ENCODE peak calls at places on chromosomes 5 and 9, in seven cellular contexts. B is pancreas; H is adipocyte; R is CD4-positive, CD25-positive, alpha-beta regulatory T cell; U is BE2C; W is CD8-positive, alpha-beta T cell; O is A549. P is an unnamed sample.

GRCh38 chr9:133834080-133834976 is 96.2 kb upstream of the SARDH start:
- DNase-seq in B (peak; percentile 22), H (no peak), R (no peak), U (no peak), W (no peak), O (no peak), P (no peak)

GRCh38 chr5:53219174-53219573 is 109.6 kb upstream of the MOCS2 start:
- DNase-seq in B (no peak), H (no peak), R (no peak), U (no peak), W (no peak), O (no peak), P (no peak)

GRCh38 chr5:135880278-135880677 is 15.4 kb downstream of the IL9 start:
- DNase-seq in B (no peak), H (no peak), R (no peak), U (no peak), W (no peak), O (peak; percentile 55), P (peak; percentile 40)

GRCh38 chr9:76610009-76610352 is 151.0 kb downstream of the GCNT1 start:
- DNase-seq in B (peak; percentile 49), H (peak; percentile 85), R (no peak), U (peak; percentile 40), W (no peak), O (no peak), P (peak; percentile 47)

GRCh38 chr5:100406640-100407039 is 128.5 kb upstream of the FAM174A start:
- DNase-seq in B (no peak), H (no peak), R (no peak), U (no peak), W (no peak), O (no peak), P (peak; percentile 4)

GRCh38 chr9:135879619-135880018 is 27.7 kb downstream of the CAMSAP1 start:
- DNase-seq in B (no peak), H (no peak), R (no peak), U (no peak), W (no peak), O (no peak), P (no peak)

GRCh38 chr5:135209495-135209837 is 175.4 kb upstream of the PITX1 start:
- DNase-seq in B (no peak), H (no peak), R (no peak), U (no peak), W (no peak), O (no peak), P (no peak)

GRCh38 chr9:121299467-121300282 is 31.7 kb downstream of the GSN start:
- DNase-seq in B (peak; percentile 48), H (no peak), R (peak; percentile 7), U (no peak), W (no peak), O (no peak), P (no peak)

GRCh38 chr5:136374003-136374402 is 8.7 kb upstream of the TRPC7 start:
- DNase-seq in B (no peak), H (peak; percentile 27), R (no peak), U (no peak), W (no peak), O (peak; percentile 30), P (peak; percentile 47)

GRCh38 chr5:127957183-127957582 is 126.4 kb upstream of the SLC12A2 start:
- DNase-seq in B (no peak), H (peak; percentile 28), R (no peak), U (peak; percentile 27), W (no peak), O (peak; percentile 80), P (peak; percentile 91)

GRCh38 chr9:38287420-38287985 is 105.0 kb upstream of the ALDH1B1 start:
- DNase-seq in B (no peak), H (no peak), R (no peak), U (no peak), W (no peak), O (no peak), P (no peak)

GRCh38 chr5:26388946-26389345 is 649.4 kb downstream of the CDH9 start:
- DNase-seq in B (no peak), H (no peak), R (no peak), U (no peak), W (no peak), O (no peak), P (peak; percentile 20)

GRCh38 chr5:105101597-105101996 is 1539.0 kb upstream of the NUDT12 start:
- DNase-seq in B (no peak), H (peak; percentile 94), R (no peak), U (no peak), W (no peak), O (no peak), P (no peak)

GRCh38 chr9:14198544-14199510 is 115.1 kb downstream of the NFIB start:
- DNase-seq in B (peak; percentile 51), H (no peak), R (no peak), U (peak; percentile 86), W (no peak), O (no peak), P (peak; percentile 100)

GRCh38 chr9:89177021-89177400 is 1.6 kb downstream of the SHC3 start:
- DNase-seq in B (no peak), H (no peak), R (no peak), U (peak; percentile 46), W (no peak), O (no peak), P (no peak)

GRCh38 chr5:148996270-148996669 is 66.6 kb downstream of the SH3TC2 start:
- DNase-seq in B (no peak), H (peak; percentile 51), R (no peak), U (no peak), W (no peak), O (no peak), P (peak; percentile 44)

GRCh38 chr5:180820788-180821321 is 18.2 kb upstream of the MGAT1 start:
- DNase-seq in B (no peak), H (no peak), R (no peak), U (no peak), W (no peak), O (no peak), P (no peak)

GRCh38 chr5:37375091-37375490 is 4.0 kb upstream of the WDR70 start:
- DNase-seq in B (no peak), H (no peak), R (no peak), U (no peak), W (no peak), O (no peak), P (no peak)

GRCh38 chr9:2158111-2158610 is 143.0 kb downstream of the SMARCA2 start:
- DNase-seq in B (peak; percentile 25), H (peak; percentile 84), R (peak; percentile 45), U (no peak), W (peak; percentile 12), O (peak; percentile 67), P (peak; percentile 4)

GRCh38 chr5:155833282-155833681 is 493.7 kb upstream of the SGCD start:
- DNase-seq in B (no peak), H (peak; percentile 15), R (no peak), U (no peak), W (no peak), O (peak; percentile 28), P (no peak)

GRCh38 chr5:122415481-122416120 is 103.6 kb downstream of the SNCAIP start:
- DNase-seq in B (peak; percentile 14), H (peak; percentile 87), R (no peak), U (peak; percentile 46), W (no peak), O (peak; percentile 51), P (peak; percentile 46)

GRCh38 chr5:32710859-32711692 is at the start of gene NPR3:
- DNase-seq in B (no peak), H (peak; percentile 89), R (no peak), U (no peak), W (no peak), O (peak; percentile 68), P (peak; percentile 44)

GRCh38 chr5:149886060-149886459 is 58.5 kb downstream of the PDE6A start:
- DNase-seq in B (no peak), H (no peak), R (no peak), U (no peak), W (no peak), O (no peak), P (no peak)

DNA sequence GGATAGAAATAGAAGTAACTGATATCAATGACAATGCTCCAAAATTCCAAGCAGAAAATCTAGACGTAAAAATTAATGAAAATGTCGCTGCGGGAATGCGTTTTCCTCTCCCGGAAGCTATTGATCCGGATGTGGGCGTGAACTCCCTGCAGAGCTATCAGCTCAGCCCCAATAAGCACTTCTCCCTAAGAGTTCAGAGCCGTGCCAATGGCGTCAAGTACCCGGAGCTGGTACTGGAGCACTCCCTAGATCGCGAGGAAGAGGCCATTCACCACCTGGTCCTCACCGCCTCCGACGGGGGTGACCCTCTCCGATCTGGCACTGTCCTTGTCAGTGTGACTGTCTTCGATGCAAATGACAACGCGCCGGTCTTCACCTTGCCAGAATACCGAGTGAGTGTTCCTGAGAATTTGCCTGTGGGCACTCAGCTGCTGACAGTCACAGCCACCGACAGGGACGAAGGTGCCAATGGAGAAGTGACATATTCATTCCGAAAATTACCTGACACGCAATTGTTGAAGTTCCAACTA is 818 bp downstream of the PCDHGA10 start:
- DNase-seq in B (no peak), H (no peak), R (no peak), U (no peak), W (no peak), O (no peak), P (no peak)
- H3K9me3 ChIP-seq in B (peaks cover 10% of the 10 kb centered on the region), H (peaks cover 29% of the 10 kb centered on the region), R (peaks cover 36% of the 10 kb centered on the region), U (no peaks in the 10 kb centered on the region), W (peaks cover 3% of the 10 kb centered on the region), O (peaks cover 33% of the 10 kb centered on the region), P (peaks cover 6% of the 10 kb centered on the region)

DNA sequence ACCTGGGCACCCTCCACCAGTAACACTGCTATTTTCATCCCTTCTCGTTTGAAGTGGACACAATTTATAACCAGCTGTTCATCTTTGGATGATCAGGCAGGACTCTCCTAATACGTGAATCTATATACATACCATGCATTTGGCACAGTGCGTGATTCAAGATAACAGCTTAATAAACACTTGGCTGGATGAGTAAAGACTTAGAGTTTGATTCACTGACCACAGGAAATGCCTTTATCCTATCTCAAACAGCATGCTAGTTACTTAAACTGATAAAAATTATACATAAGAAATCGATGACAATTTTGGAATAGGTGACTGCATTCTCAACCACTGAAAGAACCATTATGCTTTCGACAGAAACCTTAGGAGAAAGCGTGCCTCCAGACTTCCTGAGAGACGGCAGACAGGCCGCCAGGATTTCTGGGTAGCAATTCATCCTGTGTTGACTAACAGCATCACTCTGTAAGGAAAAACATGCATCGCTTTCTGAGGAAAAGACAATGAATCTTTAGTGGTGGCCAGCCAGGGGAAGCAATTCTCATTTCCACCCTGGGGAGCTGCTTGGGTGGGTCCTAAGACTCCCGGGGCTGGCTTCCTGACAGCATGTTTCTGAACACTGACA is 9.7 kb downstream of the MRPL36 start:
- DNase-seq in B (no peak), H (peak; percentile 53), R (no peak), U (no peak), W (no peak), O (no peak), P (peak; percentile 90)
- H3K4me3 ChIP-seq in B (no peak overlapping the region), H (peak overlapping the region; percentile 35), R (peak overlapping the region; percentile 42), U (no peak overlapping the region), W (no peak overlapping the region), O (no peak overlapping the region), P (peak overlapping the region; percentile 1)

GRCh38 chr9:95330720-95331404 is 13.4 kb upstream of the FANCC start:
- DNase-seq in B (no peak), H (no peak), R (no peak), U (no peak), W (no peak), O (no peak), P (no peak)
- H3K9me3 ChIP-seq in B (no peaks in the 10 kb centered on the region), H (peaks cover 21% of the 10 kb centered on the region), R (peaks cover 10% of the 10 kb centered on the region), U (no peaks in the 10 kb centered on the region), W (no peaks in the 10 kb centered on the region), O (peaks cover 23% of the 10 kb centered on the region), P (peaks cover 16% of the 10 kb centered on the region)

DNA sequence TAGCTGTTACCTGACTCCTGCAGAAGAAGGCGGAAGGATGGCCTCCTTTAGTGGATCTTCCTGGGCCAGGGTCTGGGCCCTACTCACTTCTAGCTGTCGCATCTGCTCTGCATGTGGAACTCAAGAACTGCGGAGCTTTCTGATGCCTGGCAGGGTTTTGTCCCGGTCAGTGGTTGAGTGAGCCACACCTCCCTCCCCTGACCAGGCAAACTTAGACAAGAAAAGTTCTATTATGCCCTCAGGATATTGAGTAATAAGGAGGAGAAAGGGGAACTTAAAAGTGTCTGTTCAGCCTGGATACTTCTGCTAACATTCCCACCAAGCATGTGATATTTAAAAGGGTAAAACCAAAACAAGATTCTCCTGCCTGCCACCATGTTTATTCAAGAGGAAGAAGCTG is at the start of gene FYB1:
- DNase-seq in B (no peak), H (peak; percentile 74), R (no peak), U (no peak), W (no peak), O (no peak), P (no peak)
- H3K4me3 ChIP-seq in B (no peak within 1 kb of the TSS), H (peak within 1 kb of the TSS; percentile 75), R (no peak within 1 kb of the TSS), U (no peak within 1 kb of the TSS), W (no peak within 1 kb of the TSS), O (no peak within 1 kb of the TSS), P (no peak within 1 kb of the TSS)